ENCODE peak calls at places on chromosomes 16 and 17, in four cellular contexts. B is neural crest cell, K is glutamatergic neuron, Q is natural killer cell. W is an unnamed sample.
A peak's percentile ranks its signal among the peaks of the same experiment; 100 is the strongest.

GRCh38 chr17:78532311-78532710 is 44.9 kb downstream of the DNAH17 start:
- DNase-seq in Q (no peak), K (no peak), B (no peak), W (no peak)

GRCh38 chr16:15760129-15760528 is 96.7 kb downstream of the MYH11 start:
- DNase-seq in B (no peak), Q (no peak), K (no peak), W (no peak)

GRCh38 chr16:86087011-86087453 is 188.1 kb downstream of the IRF8 start:
- DNase-seq in K (no peak), B (no peak), Q (no peak), W (no peak)

GRCh38 chr17:53630115-53630514 is 192.6 kb upstream of the KIF2B start:
- DNase-seq in K (no peak), Q (no peak), B (no peak), W (no peak)

GRCh38 chr17:45902892-45903346 is 8.6 kb downstream of the MAPT start:
- DNase-seq in K (no peak), B (no peak), Q (no peak), W (no peak)

GRCh38 chr16:30075503-30076275 is at the start of gene PPP4C:
- DNase-seq in Q (peak; percentile 91), B (peak; percentile 89), K (peak; percentile 95), W (peak; percentile 86)

GRCh38 chr16:23267647-23268046 is 34.5 kb upstream of the SCNN1B start:
- DNase-seq in K (no peak), B (no peak), Q (no peak), W (no peak)

GRCh38 chr16:2481676-2482075 is 6.7 kb downstream of the TBC1D24 start:
- DNase-seq in B (no peak), K (peak; percentile 6), Q (no peak), W (no peak)

GRCh38 chr17:59330314-59330942 is 1.0 kb upstream of the YPEL2 start:
- DNase-seq in K (no peak), Q (no peak), B (no peak), W (peak; percentile 30)

GRCh38 chr16:30068750-30069574 is 3.4 kb downstream of the ALDOA start:
- DNase-seq in B (no peak), Q (peak; percentile 53), K (peak; percentile 63), W (no peak)

GRCh38 chr17:7477392-7478275 is 1.8 kb downstream of the ZBTB4 start:
- DNase-seq in K (peak; percentile 61), Q (peak; percentile 43), B (no peak), W (peak; percentile 80)

GRCh38 chr16:56657555-56658430 is at the start of gene MT1F:
- DNase-seq in K (peak; percentile 68), B (peak; percentile 25), Q (peak; percentile 36), W (no peak)

GRCh38 chr16:23974223-23974622 is 138.4 kb downstream of the PRKCB start:
- DNase-seq in K (no peak), B (peak; percentile 23), Q (no peak), W (no peak)

GRCh38 chr16:87126403-87127025 is 190.7 kb downstream of the C16orf95 start:
- DNase-seq in Q (no peak), B (no peak), K (no peak), W (no peak)

GRCh38 chr16:49838639-49839461 is 17.1 kb downstream of the ZNF423 start:
- DNase-seq in Q (no peak), B (no peak), K (peak; percentile 54), W (no peak)

GRCh38 chr16:85107532-85107931 is 4.7 kb downstream of the CIBAR2 start:
- DNase-seq in B (no peak), K (no peak), Q (no peak), W (no peak)

GRCh38 chr17:44604149-44605115 is 47.1 kb downstream of the FZD2 start:
- DNase-seq in K (no peak), B (no peak), Q (no peak), W (no peak)

GRCh38 chr16:27690604-27691003 is 140.7 kb downstream of the KATNIP start:
- DNase-seq in K (no peak), B (peak; percentile 35), Q (no peak), W (peak; percentile 66)

GRCh38 chr16:23552171-23552570 is 5.0 kb downstream of the EARS2 start:
- DNase-seq in B (no peak), Q (no peak), K (no peak), W (no peak)

GRCh38 chr16:83002351-83003334 is 375.9 kb downstream of the CDH13 start:
- DNase-seq in Q (no peak), B (no peak), K (no peak), W (no peak)

GRCh38 chr17:17836818-17837379 is at the start of gene SREBF1:
- DNase-seq in B (peak; percentile 55), Q (peak; percentile 73), K (peak; percentile 77), W (peak; percentile 76)

GRCh38 chr17:14775761-14776492 is 475.0 kb downstream of the HS3ST3B1 start:
- DNase-seq in B (no peak), K (no peak), Q (no peak), W (no peak)

GRCh38 chr16:84198401-84198800 is 7.4 kb downstream of the ADAD2 start:
- DNase-seq in B (no peak), K (peak; percentile 70), Q (no peak), W (no peak)

GRCh38 chr16:12661656-12662172 is 142.0 kb downstream of the CPPED1 start:
- DNase-seq in K (no peak), B (peak; percentile 70), Q (no peak), W (peak; percentile 89)

GRCh38 chr17:74116087-74116717 is 87.3 kb upstream of the RPL38 start:
- DNase-seq in B (no peak), K (no peak), Q (no peak), W (peak; percentile 89)

GRCh38 chr17:3894927-3895343 is 2.1 kb upstream of the CAMKK1 start:
- DNase-seq in Q (no peak), K (no peak), B (no peak), W (peak; percentile 42)

GRCh38 chr16:55437627-55438026 is 41.4 kb upstream of the MMP2 start:
- DNase-seq in Q (no peak), K (no peak), B (no peak), W (no peak)

GRCh38 chr16:55552621-55553020 is 13.9 kb upstream of the CAPNS2 start:
- DNase-seq in Q (no peak), B (no peak), K (no peak), W (no peak)

GRCh38 chr17:79126139-79126538 is 51.5 kb downstream of the ENGASE start:
- DNase-seq in B (no peak), Q (no peak), K (no peak), W (peak; percentile 73)

GRCh38 chr16:55367301-55367745 is 43.3 kb downstream of the IRX6 start:
- DNase-seq in B (no peak), Q (no peak), K (no peak), W (no peak)

GRCh38 chr17:71412803-71413202 is 708.0 kb upstream of the SOX9 start:
- DNase-seq in B (no peak), K (no peak), Q (no peak), W (no peak)

GRCh38 chr17:45296003-45296832 is 20.6 kb downstream of the MAP3K14 start:
- DNase-seq in B (no peak), Q (no peak), K (no peak), W (no peak)

GRCh38 chr17:76153640-76154039 is 12.6 kb upstream of the FOXJ1 start:
- DNase-seq in K (no peak), Q (no peak), B (no peak), W (peak; percentile 70)

GRCh38 chr17:74373838-74374606 is 6.7 kb downstream of the GPR142 start:
- DNase-seq in K (peak; percentile 87), B (no peak), Q (no peak), W (peak; percentile 76)

GRCh38 chr16:8644513-8645140 is 23.1 kb downstream of the METTL22 start:
- DNase-seq in K (no peak), B (no peak), Q (no peak), W (no peak)
- TF ChIP-seq CTCF in K (no peak), B (no peak), Q (no peak), W (no peak)

GRCh38 chr16:4787627-4788482 is at the start of gene SEPTIN12:
- DNase-seq in B (no peak), K (no peak), Q (no peak), W (peak; percentile 99)
- TF ChIP-seq CTCF in B (no peak), K (no peak), Q (no peak), W (peak; percentile 83)

GRCh38 chr17:81016575-81016974 is 18.4 kb upstream of the BAIAP2 start:
- DNase-seq in B (no peak), K (no peak), Q (no peak), W (no peak)
- TF ChIP-seq CTCF in B (no peak), K (no peak), Q (no peak), W (no peak)

GRCh38 chr16:67668495-67669157 is 2.0 kb downstream of the C16orf86 start:
- DNase-seq in B (no peak), K (no peak), Q (no peak), W (no peak)
- TF ChIP-seq CTCF in B (no peak), K (peak; percentile 4), Q (no peak), W (peak; percentile 9)

GRCh38 chr16:9415588-9415987 is 324.1 kb downstream of the HAPSTR1 start:
- DNase-seq in B (no peak), K (no peak), Q (no peak), W (peak; percentile 35)
- TF ChIP-seq CTCF in B (no peak), K (no peak), Q (no peak), W (peak; percentile 43)

DNA sequence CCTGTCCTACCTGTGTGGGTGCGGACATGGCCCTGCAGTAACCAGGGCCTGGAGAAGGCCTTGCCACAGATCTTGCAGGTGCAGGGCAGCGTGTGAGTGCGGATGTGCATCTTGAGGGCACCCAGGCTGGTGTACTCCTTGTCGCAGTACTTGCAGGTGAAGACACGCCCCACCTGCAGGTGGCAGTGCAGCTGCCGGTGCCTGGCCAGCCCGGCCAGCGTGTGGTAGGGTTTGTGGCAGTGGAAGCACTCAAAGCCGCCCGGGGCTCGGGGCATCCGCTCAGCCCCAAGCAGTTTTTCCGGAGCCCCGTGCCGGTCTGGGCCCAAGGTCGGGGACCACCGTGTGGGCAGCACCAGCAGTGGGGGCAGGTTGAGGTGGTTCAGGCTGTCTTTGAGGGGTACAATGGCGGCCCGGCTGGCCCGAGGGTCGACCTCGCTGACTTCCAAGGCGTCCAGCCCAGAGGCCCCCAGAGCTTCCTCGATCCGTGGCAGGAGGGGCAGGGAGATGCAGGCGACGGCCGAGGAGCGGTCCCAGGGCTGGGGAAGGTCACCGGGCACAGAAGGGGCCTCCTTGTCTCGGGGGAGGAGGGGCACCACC is 5.1 kb downstream of the SNAI3 start:
- DNase-seq in K (no peak), Q (no peak), B (no peak), W (no peak)
- TF ChIP-seq CTCF in K (peak; percentile 22), Q (no peak), B (peak; percentile 48), W (peak; percentile 35)

DNA sequence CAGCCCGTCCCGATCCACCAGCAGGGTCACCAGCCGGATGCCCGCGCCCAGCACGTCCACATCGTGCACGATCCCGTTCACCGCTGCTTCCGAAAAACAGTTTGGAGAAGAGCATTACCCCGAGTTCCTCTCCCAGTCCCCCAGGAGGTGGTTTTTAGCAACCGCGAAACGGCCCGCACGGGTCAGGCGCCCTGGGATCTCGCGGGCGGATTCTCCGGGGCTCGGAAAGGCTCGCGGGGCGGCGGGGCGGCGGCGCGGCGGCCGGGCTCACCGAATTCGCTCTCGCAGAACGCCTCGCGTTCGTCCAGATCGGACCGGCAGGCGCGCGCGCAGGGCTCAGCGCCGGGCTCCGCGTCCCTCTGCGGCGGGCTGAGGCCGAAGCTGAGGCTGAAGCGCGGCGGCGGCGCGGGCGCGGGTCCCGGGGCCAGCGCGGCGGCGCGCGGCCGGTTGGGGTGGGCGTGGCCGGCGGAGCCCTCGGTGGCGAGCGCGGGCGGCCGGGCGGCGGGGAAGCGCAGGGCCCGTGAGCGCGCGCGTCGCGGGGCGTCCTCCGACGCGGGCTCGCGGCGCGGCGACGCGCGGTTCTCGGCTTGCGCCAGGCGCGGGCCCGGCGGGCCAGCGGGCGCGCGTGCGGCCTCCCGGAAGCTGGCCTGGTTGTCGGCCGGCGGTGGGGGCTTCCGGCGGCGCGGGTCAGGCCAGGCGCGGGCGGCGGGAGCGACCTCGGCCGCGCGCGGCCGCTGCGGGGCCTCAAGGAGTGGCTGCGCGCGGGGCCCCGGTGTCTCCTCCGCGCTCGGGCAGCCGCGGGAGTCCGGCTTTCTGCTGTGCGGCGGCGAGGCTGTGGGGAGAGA is 2.9 kb downstream of the C17orf58 start:
- DNase-seq in B (peak; percentile 69), K (peak; percentile 82), Q (peak; percentile 77), W (peak; percentile 88)
- TF ChIP-seq CTCF in B (no peak), K (no peak), Q (no peak), W (no peak)